ENCODE peak calls at places on chromosomes 16 and 17, in ten cellular contexts. I, V, M, Z, A, B, L, U, X and S are unnamed samples.
A peak's percentile ranks its signal among the peaks of the same experiment; 100 is the strongest.

GRCh38 chr17:31417051-31417792 is 25.7 kb downstream of the RAB11FIP4 start:
- DNase-seq in L (no peak), U (no peak), X (no peak), Z (no peak), M (no peak), I (no peak), A (no peak), B (no peak), V (no peak), S (no peak)

GRCh38 chr17:2070241-2071023 is 15.5 kb downstream of the HIC1 start:
- DNase-seq in X (no peak), I (no peak), Z (no peak), A (no peak), L (no peak), V (no peak), M (no peak), B (no peak), U (peak; percentile 83), S (peak; percentile 97)

GRCh38 chr16:50692999-50693781 is at the start of gene NOD2:
- DNase-seq in M (no peak), A (no peak), Z (peak; percentile 65), U (peak; percentile 68), I (no peak), L (no peak), X (peak; percentile 30), V (no peak), B (peak; percentile 63), S (peak; percentile 32)

GRCh38 chr17:57694051-57694450 is 51.0 kb downstream of the CCDC182 start:
- DNase-seq in A (no peak), I (no peak), B (no peak), X (no peak), V (no peak), M (no peak), U (no peak), Z (no peak), L (no peak), S (no peak)

GRCh38 chr17:44416558-44417289 is 27.3 kb upstream of the ITGA2B start:
- DNase-seq in B (no peak), M (no peak), L (no peak), Z (no peak), V (no peak), A (no peak), I (no peak), X (no peak), U (no peak), S (no peak)

GRCh38 chr17:15463363-15463762 is 4.1 kb downstream of the CDRT4 start:
- DNase-seq in X (peak; percentile 87), L (peak; percentile 92), Z (peak; percentile 78), I (peak; percentile 74), M (peak; percentile 23), V (peak; percentile 87), A (peak; percentile 77), B (peak; percentile 33), U (peak; percentile 68), S (no peak)

GRCh38 chr16:2705351-2705750 is 14.7 kb downstream of the PRSS27 start:
- DNase-seq in V (no peak), M (no peak), I (no peak), L (no peak), Z (no peak), X (no peak), U (no peak), A (no peak), B (no peak), S (no peak)

GRCh38 chr17:74524751-74525725 is 6.2 kb downstream of the CD300LB start:
- DNase-seq in I (no peak), Z (peak; percentile 35), L (no peak), V (no peak), U (no peak), X (no peak), M (no peak), A (peak; percentile 56), B (no peak), S (no peak)

GRCh38 chr17:79835953-79836951 is 3.0 kb downstream of the CBX4 start:
- DNase-seq in V (no peak), A (no peak), Z (no peak), X (peak; percentile 26), L (peak; percentile 19), M (no peak), U (peak; percentile 99), B (peak; percentile 93), I (no peak), S (no peak)

DNA sequence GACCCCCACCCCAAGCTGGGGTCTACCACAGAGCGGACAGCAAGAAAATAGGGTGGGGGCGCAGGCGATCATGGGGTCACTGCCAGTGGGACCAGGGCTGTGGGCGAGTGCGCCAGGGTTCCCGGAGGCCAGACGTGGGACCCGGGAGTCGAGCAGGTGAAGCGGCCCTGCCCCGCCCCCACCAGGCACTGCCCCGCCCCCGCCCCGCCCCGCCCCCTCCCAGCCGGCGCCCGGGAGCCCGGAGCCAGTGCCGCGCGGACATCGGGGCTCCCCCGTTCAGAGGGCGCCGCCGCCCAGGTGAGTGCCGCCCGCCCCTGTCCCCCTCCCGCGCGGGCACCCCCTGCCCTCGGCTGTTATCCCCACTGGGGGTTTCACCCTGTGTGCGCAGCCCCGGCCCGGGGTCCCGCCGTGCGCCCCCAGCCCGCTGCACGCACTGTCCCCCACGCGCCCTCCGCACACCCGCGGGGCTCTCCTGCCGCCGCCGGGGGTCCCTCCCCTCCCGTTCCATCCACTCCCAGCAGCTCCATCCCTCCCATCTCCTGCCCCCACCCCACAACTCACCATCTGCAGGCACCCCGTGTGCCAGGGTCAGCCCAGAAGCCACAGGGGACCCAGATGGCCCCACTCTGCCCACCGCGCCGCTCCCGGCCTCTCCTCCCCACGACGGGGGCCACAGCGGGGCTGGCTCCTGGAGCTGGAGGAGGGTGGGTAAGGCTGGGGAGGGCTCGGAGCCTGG is at the start of gene SSTR5:
- DNase-seq in M (no peak), I (no peak), A (no peak), L (no peak), U (peak; percentile 52), V (no peak), Z (no peak), X (no peak), B (peak; percentile 43), S (no peak)
- H3K4me3 ChIP-seq in M (no peak within 1 kb of the TSS), I (no peak within 1 kb of the TSS), A (no peak within 1 kb of the TSS), L (no peak within 1 kb of the TSS), U (peak within 1 kb of the TSS; percentile 59), V (no peak within 1 kb of the TSS), Z (no peak within 1 kb of the TSS), X (no peak within 1 kb of the TSS), B (peak within 1 kb of the TSS; percentile 25), S (no peak within 1 kb of the TSS)

DNA sequence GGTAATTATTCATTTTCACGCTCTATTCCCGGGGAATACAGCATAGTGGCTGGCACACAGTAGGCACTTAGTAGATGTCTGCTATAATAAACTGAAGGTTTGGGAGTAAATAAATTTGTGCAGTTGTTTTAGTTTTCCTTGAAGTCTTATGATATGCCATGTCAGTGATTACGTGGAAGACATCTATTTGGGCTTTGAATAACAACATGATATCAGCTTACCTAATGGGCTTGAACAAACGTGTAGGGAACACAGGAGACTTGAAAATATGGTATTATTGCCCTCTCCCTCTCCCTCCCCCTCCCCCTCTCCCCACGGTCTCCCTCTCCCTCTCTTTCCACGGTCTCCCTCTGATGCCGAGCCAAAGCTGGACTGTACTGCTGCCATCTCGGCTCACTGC is 36.3 kb upstream of the NETO2 start:
- DNase-seq in B (no peak), L (no peak), X (no peak), V (no peak), Z (no peak), M (no peak), A (no peak), U (no peak), I (no peak), S (no peak)
- TF ChIP-seq CTCF in B (no peak), L (no peak), X (no peak), V (no peak), Z (no peak), M (no peak), A (no peak), U (no peak), I (no peak), S (no peak)

GRCh38 chr17:76478097-76478496 is 10.7 kb downstream of the AANAT start:
- DNase-seq in Z (no peak), L (no peak), A (no peak), I (no peak), M (no peak), V (no peak), B (no peak), X (no peak), U (no peak), S (no peak)

GRCh38 chr17:76479515-76480048 is 12.2 kb downstream of the AANAT start:
- DNase-seq in Z (no peak), U (no peak), L (no peak), B (no peak), M (no peak), V (no peak), A (no peak), I (no peak), X (no peak), S (peak; percentile 57)

GRCh38 chr17:76478730-76479514 is 11.5 kb downstream of the AANAT start:
- DNase-seq in X (no peak), Z (no peak), L (no peak), M (no peak), V (no peak), B (no peak), I (no peak), A (no peak), U (no peak), S (no peak)

GRCh38 chr17:76480676-76481075 is 13.3 kb downstream of the AANAT start:
- DNase-seq in V (no peak), Z (no peak), I (no peak), U (no peak), X (no peak), M (no peak), B (peak; percentile 45), L (no peak), A (no peak), S (peak; percentile 79)

GRCh38 chr17:76481091-76481655 is 13.8 kb downstream of the AANAT start:
- DNase-seq in M (peak; percentile 43), X (no peak), V (no peak), Z (no peak), A (no peak), U (no peak), B (no peak), L (no peak), I (no peak), S (peak; percentile 93)
- H3K4me3 ChIP-seq in M (no peak overlapping the region), X (no peak overlapping the region), V (no peak overlapping the region), Z (no peak overlapping the region), A (no peak overlapping the region), U (no peak overlapping the region), B (no peak overlapping the region), L (no peak overlapping the region), I (no peak overlapping the region), S (peak overlapping the region; percentile 83)

DNA sequence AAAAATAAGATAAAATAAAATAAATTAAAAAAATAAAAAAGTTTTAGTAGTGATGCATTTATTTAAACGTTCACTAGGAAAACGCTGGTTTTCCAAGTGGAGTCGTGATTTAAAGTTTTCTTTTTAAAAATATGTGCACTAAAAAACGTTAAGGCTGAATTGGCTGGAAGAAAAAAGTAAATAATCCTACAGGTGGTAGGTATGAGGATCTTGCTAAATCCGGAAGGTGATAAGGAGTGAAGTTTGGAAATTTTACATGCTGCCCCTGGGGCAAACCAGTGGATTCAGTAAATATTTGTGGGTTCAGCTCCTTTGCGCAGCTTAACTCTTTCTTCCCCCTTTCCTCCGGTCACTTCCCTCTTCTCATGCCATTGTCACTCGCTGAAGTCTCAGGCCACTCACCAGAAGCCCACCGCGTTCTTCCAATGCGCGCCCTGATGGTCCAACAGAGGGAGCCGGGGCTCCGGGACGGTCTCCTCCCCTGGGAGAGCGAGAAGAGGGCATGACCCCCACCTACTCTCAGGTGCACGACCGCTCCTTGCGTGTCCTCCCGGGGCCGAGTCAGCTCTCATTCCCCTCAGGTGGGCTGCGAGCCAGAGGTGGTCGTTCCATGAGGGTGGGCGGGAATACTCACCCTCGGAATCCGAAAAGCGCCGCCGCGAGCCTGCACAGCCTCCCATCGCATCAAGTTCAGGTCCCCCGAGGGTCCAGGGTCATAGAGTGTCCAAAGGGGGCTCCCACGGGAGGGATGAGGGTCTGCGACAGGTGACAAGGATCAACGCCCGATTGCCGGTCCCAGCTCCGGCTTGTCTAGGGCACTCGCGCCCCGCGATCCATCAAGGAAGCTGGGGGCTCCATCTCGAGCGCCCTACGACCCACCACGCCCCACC is 549 bp downstream of the CLN3 start:
- DNase-seq in Z (peak; percentile 75), B (peak; percentile 64), A (peak; percentile 72), V (no peak), U (peak; percentile 64), L (no peak), X (peak; percentile 9), I (peak; percentile 5), M (peak; percentile 45), S (peak; percentile 39)
- TF ChIP-seq CTCF in Z (peak; percentile 36), B (no peak), A (peak; percentile 33), V (peak; percentile 53), U (no peak), L (peak; percentile 30), X (peak; percentile 42), I (peak; percentile 36), M (peak; percentile 26), S (peak; percentile 11)